ENCODE peak calls at places on chromosomes 1 and 21, in seven cellular contexts. H is neural crest cell, N is BE2C, J is NCI-H345, P is tibial nerve, M is SK-MEL-5, Z is progenitor cell of endocrine pancreas. V is an unnamed sample.
A peak's percentile ranks its signal among the peaks of the same experiment; 100 is the strongest.

GRCh38 chr1:45499415-45499769 is 481 bp downstream of the CCDC163 start:
- DNase-seq in H (no peak), N (no peak), J (peak; percentile 42), P (no peak), M (no peak), Z (no peak), V (no peak)

GRCh38 chr21:37987668-37988067 is 71.4 kb upstream of the KCNJ6 start:
- DNase-seq in H (no peak), N (no peak), J (no peak), P (no peak), M (no peak), Z (no peak), V (no peak)

GRCh38 chr1:99643021-99643779 is 2.7 kb upstream of the PALMD start:
- DNase-seq in H (no peak), N (no peak), J (no peak), P (no peak), M (no peak), Z (no peak), V (peak; percentile 65)

GRCh38 chr1:183480971-183481431 is 8.7 kb downstream of the SMG7 start:
- DNase-seq in H (no peak), N (no peak), J (no peak), P (no peak), M (no peak), Z (no peak), V (peak; percentile 24)

GRCh38 chr1:230327892-230328284 is 98.2 kb downstream of the PGBD5 start:
- DNase-seq in H (no peak), N (no peak), J (no peak), P (no peak), M (no peak), Z (no peak), V (no peak)

GRCh38 chr1:25516686-25517085 is 26.7 kb upstream of the LDLRAP1 start:
- DNase-seq in H (no peak), N (no peak), J (no peak), P (no peak), M (no peak), Z (no peak), V (no peak)

GRCh38 chr21:43902441-43902840 is 37.4 kb downstream of the AGPAT3 start:
- DNase-seq in H (no peak), N (no peak), J (no peak), P (no peak), M (no peak), Z (no peak), V (peak; percentile 25)

GRCh38 chr1:17561252-17561558 is 21.7 kb downstream of the ARHGEF10L start:
- DNase-seq in H (no peak), N (no peak), J (no peak), P (no peak), M (no peak), Z (no peak), V (peak; percentile 49)

GRCh38 chr1:119481951-119482350 is 25.1 kb upstream of the HSD3B1 start:
- DNase-seq in H (no peak), N (no peak), J (no peak), P (no peak), M (no peak), Z (no peak), V (no peak)

GRCh38 chr1:19073311-19074186 is 117.1 kb upstream of the IFFO2 start:
- DNase-seq in H (no peak), N (no peak), J (peak; percentile 26), P (no peak), M (no peak), Z (no peak), V (peak; percentile 20)

GRCh38 chr21:44299458-44300261 is at the start of gene PFKL:
- DNase-seq in H (peak; percentile 47), N (peak; percentile 76), J (peak; percentile 68), P (peak; percentile 49), M (peak; percentile 41), Z (peak; percentile 48), V (peak; percentile 63)

GRCh38 chr1:19028110-19028509 is 71.6 kb upstream of the IFFO2 start:
- DNase-seq in H (no peak), N (peak; percentile 16), J (peak; percentile 71), P (no peak), M (no peak), Z (no peak), V (no peak)